ENCODE peak calls at places on chromosomes 13 and 19, in four cellular contexts. P is WTC11, Y is HepG2, D is A549. Z is an unnamed sample.

GRCh38 chr13:100532836-100533435 is 55.7 kb downstream of the GGACT start:
- DNase-seq in D (no peak), P (no peak), Y (no peak), Z (no peak)

GRCh38 chr19:8571006-8571411 is 6.2 kb downstream of the MYO1F start:
- DNase-seq in P (no peak), Y (peak), D (peak), Z (no peak)

GRCh38 chr19:3826163-3826562 is 40.0 kb upstream of the MATK start:
- DNase-seq in Y (no peak), P (no peak), D (no peak), Z (no peak)

GRCh38 chr19:39645800-39646411 is 9.8 kb upstream of the LGALS16 start:
- DNase-seq in D (no peak), Y (peak), P (peak), Z (no peak)

GRCh38 chr19:29663861-29664752 is 1.2 kb upstream of the PLEKHF1 start:
- DNase-seq in P (no peak), D (no peak), Y (no peak), Z (no peak)

GRCh38 chr13:102654786-102655185 is 40.1 kb downstream of the METTL21C start:
- DNase-seq in Y (no peak), D (no peak), P (no peak), Z (no peak)

GRCh38 chr13:39506559-39507390 is 96.2 kb downstream of the LHFPL6 start:
- DNase-seq in D (no peak), P (no peak), Y (no peak), Z (no peak)

GRCh38 chr13:101572456-101572855 is 120.0 kb downstream of the ITGBL1 start:
- DNase-seq in P (no peak), Y (no peak), D (no peak), Z (no peak)

GRCh38 chr19:35328851-35329285 is at the start of gene CD22:
- DNase-seq in Y (no peak), P (no peak), D (no peak), Z (no peak)

GRCh38 chr13:93259527-93260080 is 33.0 kb downstream of the GPC6 start:
- DNase-seq in P (no peak), D (no peak), Y (no peak), Z (no peak)

GRCh38 chr13:102667911-102668310 is 26.9 kb downstream of the METTL21C start:
- DNase-seq in P (no peak), Y (peak), D (no peak), Z (no peak)

GRCh38 chr19:46493236-46494114 is 2.2 kb downstream of the PNMA8B start:
- DNase-seq in Y (no peak), P (peak), D (no peak), Z (no peak)
- TF ChIP-seq HMGXB4 in Y (no peak), P (no peak), D (no peak), Z (no peak)

GRCh38 chr19:13300421-13301030 is 150.3 kb downstream of the IER2 start:
- DNase-seq in P (no peak), D (no peak), Y (no peak), Z (no peak)

GRCh38 chr19:13303381-13304129 is 153.3 kb downstream of the IER2 start:
- DNase-seq in D (no peak), P (no peak), Y (no peak), Z (no peak)

GRCh38 chr19:13301627-13302334 is 151.6 kb downstream of the IER2 start:
- DNase-seq in Y (no peak), P (no peak), D (no peak), Z (no peak)

GRCh38 chr19:13299838-13300237 is 149.6 kb downstream of the IER2 start:
- DNase-seq in D (no peak), P (peak), Y (no peak), Z (no peak)

GRCh38 chr19:13302521-13303270 is 152.5 kb downstream of the IER2 start:
- DNase-seq in D (no peak), Y (no peak), P (no peak), Z (no peak)
- TF ChIP-seq HMGXB4 in D (no peak), Y (no peak), P (no peak), Z (no peak)

GRCh38 chr13:110756268-110756667 is 42.8 kb downstream of the ING1 start:
- DNase-seq in Y (no peak), P (no peak), D (no peak), Z (no peak)

GRCh38 chr13:110758195-110758594 is 44.7 kb downstream of the ING1 start:
- DNase-seq in P (no peak), Y (no peak), D (no peak), Z (no peak)

GRCh38 chr13:110757296-110757695 is 43.8 kb downstream of the ING1 start:
- DNase-seq in D (no peak), Y (no peak), P (no peak), Z (no peak)

GRCh38 chr13:110760611-110761010 is 47.1 kb downstream of the ING1 start:
- DNase-seq in Y (no peak), P (no peak), D (no peak), Z (no peak)

DNA sequence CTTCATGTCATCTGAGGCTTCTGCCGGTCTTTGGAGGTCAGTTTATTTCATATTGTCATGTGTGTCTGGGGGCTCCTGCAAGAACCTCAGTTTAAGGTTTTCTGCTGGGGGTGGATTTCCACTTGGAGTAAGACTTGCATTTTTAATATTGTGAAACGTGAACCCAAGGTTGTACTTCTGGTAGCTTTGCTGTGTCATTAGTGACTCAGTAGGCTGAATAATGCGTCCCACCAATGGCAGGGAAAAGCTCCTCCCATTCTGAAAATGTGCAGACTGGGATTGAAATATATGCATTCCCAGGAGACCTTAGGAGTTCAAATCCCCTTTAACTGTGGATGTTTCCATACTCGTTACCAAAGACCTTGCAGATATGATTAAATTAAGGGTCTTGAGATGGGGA is 46.2 kb downstream of the ING1 start:
- DNase-seq in Y (no peak), P (no peak), D (no peak), Z (no peak)
- TF ChIP-seq HMGXB4 in Y (no peak), P (no peak), D (no peak), Z (no peak)

GRCh38 chr13:99311748-99312492 is 4.7 kb upstream of the GPR183 start:
- DNase-seq in Y (no peak), D (no peak), P (no peak), Z (no peak)
- TF ChIP-seq HMGXB4 in Y (no peak), D (no peak), P (no peak), Z (no peak)

GRCh38 chr13:23610966-23611486 is 40.8 kb downstream of the TNFRSF19 start:
- DNase-seq in D (no peak), P (no peak), Y (no peak), Z (no peak)
- TF ChIP-seq HMGXB4 in D (no peak), P (no peak), Y (no peak), Z (no peak)

GRCh38 chr19:32181356-32181920 is 164.0 kb upstream of the ZNF507 start:
- DNase-seq in Y (no peak), D (no peak), P (no peak), Z (no peak)

GRCh38 chr19:32191921-32192320 is 153.5 kb upstream of the ZNF507 start:
- DNase-seq in P (no peak), Y (no peak), D (no peak), Z (no peak)

GRCh38 chr19:32188921-32189320 is 156.5 kb upstream of the ZNF507 start:
- DNase-seq in Y (no peak), P (no peak), D (no peak), Z (no peak)

GRCh38 chr19:32189956-32190706 is 155.3 kb upstream of the ZNF507 start:
- DNase-seq in D (no peak), P (no peak), Y (no peak), Z (no peak)

DNA sequence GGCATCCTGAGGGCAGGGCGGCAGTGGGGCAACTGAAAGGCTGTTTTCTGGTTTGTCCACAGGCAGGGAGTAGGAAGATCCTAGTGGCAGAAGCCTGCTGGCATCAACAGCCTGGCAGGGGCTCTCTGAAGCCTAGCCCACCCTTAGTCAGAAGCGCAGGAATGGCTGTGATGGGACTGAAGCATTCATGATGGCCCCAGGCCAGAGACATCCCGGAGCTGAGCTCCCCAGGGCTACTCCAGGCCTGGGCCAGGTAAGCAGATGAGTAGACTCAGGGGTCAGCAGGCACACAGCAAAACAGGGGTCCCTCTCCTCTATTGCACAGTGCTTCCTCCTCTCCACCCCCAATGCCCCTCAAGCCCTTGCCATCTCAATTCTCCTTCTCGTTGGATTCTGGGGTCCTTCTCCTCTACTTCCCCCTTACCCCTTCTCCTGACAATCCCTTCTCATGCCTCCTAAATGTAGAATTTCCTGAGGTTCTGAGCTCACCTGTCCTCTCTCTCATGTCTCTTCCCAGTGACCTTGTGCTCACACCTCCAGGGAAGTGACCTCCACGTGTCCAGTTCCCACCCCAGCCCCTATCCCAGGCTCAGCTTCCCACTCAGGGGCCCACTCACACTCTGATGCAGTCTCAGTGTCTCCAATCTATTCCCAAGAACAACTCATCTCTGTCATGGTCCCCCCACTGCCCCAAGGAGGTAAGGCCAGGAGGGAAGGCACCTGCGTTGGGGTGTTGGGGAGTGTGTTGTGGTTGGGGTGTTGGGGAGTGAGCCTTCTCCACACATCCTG is 158.7 kb upstream of the ZNF507 start:
- DNase-seq in P (no peak), D (no peak), Y (no peak), Z (no peak)
- TF ChIP-seq HMGXB4 in P (no peak), D (no peak), Y (no peak), Z (no peak)

DNA sequence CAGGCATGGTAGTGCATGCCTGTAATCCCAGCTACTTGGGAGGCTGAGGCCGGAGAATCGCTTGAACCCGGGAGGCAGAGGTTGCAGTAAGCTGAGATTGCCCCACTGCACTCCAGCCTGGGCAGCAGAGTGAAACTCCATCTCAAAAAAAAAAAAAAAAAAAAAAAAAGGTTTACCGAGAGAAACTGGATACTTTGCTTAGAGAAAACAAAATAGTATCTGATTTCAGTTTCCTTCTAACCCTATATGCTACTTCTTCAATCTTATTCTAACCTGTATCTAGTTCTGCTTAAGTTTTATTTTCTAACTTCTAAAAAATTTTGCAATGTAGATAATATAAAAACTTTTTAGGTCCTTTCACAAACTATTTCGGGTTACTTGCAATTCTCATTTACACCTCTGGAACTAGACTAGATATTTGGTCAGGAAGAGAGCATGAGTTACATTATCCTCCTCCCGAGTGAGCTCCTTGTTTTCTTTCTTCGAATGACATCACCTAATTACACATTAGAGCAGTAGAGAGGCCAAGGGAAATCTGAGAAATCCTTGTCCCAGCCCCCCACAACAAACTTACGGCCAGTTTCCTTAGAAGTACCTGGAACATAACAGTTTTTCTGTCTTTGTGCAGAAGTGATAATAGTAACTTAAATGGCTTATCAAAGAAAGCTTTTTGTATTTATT is 128.9 kb downstream of the B3GLCT start:
- DNase-seq in D (no peak), Y (no peak), P (no peak), Z (no peak)
- TF ChIP-seq HMGXB4 in D (no peak), Y (no peak), P (no peak), Z (no peak)

GRCh38 chr13:95122063-95122462 is 179.2 kb downstream of the ABCC4 start:
- DNase-seq in Y (peak), P (no peak), D (no peak), Z (no peak)
- TF ChIP-seq HMGXB4 in Y (no peak), P (no peak), D (no peak), Z (no peak)

DNA sequence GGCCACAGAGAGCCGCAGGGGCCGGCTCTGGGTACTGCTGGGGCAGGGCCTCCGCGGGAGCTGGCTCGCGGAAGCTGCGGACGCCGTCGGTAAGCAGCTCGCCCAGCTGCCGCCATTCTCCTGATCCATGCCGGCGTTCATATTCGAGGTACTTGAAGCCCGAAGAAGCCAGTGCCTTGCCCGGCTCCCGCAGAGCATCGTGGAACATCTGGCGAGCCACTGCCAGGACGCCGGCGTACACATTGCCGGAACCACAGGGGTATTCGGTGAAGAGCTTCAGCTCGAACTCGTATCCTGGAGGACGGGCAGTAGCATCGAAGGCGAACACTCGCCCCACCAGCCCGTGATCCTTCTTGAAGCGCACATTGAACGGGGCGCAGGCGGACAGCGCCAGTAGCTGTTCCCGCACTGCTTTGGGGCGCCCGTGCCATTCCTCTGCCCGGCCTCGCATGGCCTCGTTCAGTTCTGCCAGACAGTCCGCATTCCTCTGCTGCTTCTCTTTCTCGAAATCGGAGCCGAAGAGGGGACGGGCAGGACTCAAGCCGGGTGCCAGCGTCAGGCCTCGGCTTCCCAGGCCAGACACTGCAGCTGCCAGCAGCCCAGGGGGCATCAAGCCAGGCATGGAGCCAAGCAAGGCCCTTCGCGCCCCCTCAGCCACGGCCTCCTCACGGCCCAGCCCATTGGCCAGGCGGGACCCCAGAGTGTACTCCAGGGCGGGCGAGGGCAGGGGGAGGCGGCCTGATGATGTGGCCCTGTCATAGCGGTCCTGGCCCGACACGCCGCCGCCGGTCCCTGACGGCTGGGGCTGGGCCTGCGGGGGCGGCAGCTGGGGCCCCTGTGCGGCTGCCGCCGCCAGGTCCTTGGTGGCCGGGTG is 1.0 kb downstream of the IRF2BP1 start:
- DNase-seq in D (no peak), Y (no peak), P (peak), Z (peak)
- TF ChIP-seq HMGXB4 in D (no peak), Y (no peak), P (no peak), Z (no peak)